ENCODE peak calls at places on chromosomes 2 and 18, in eight cellular contexts. I is activated T-cell treated with anti-CD3 and anti-CD28 coated beads, Interleukin-2, amount 50 U/mL, for 24 hours; G is kidney glomerular epithelial cell; W is astrocyte of the spinal cord; U is psoas muscle; V is amygdala; A is NCI-H2081; X is NCI-H1092. Z is an unnamed sample.

GRCh38 chr2:195613922-195614321 is 43.1 kb upstream of the SLC39A10 start:
- DNase-seq in I (no peak), G (peak), W (peak), U (no peak), V (no peak), A (no peak), X (no peak), Z (peak)

GRCh38 chr2:28271914-28272240 is 120.8 kb upstream of the FOSL2 start:
- DNase-seq in I (no peak), G (no peak), W (no peak), U (no peak), V (no peak), A (no peak), X (no peak), Z (no peak)

GRCh38 chr2:235300368-235301201 is 193.3 kb upstream of the AGAP1 start:
- DNase-seq in I (no peak), G (peak), W (peak), U (no peak), V (no peak), A (peak), X (peak), Z (peak)

GRCh38 chr2:30072250-30072842 is 74.5 kb upstream of the YPEL5 start:
- DNase-seq in I (peak), G (peak), W (peak), U (no peak), V (peak), A (peak), X (peak), Z (peak)

GRCh38 chr2:45882707-45883106 is 231.2 kb downstream of the PRKCE start:
- DNase-seq in I (no peak), G (no peak), W (peak), U (no peak), V (no peak), A (no peak), X (no peak), Z (no peak)

GRCh38 chr2:229578052-229578846 is 136.1 kb downstream of the DNER start:
- DNase-seq in I (no peak), G (no peak), W (no peak), U (no peak), V (no peak), A (no peak), X (no peak), Z (no peak)

GRCh38 chr2:33220533-33220932 is 255.9 kb upstream of the RASGRP3 start:
- DNase-seq in I (no peak), G (no peak), W (no peak), U (no peak), V (no peak), A (no peak), X (no peak), Z (no peak)

GRCh38 chr2:62931536-62931935 is 119.1 kb upstream of the OTX1 start:
- DNase-seq in I (no peak), G (no peak), W (no peak), U (no peak), V (no peak), A (no peak), X (no peak), Z (no peak)

GRCh38 chr2:106057206-106057605 is 136.9 kb downstream of the UXS1 start:
- DNase-seq in I (no peak), G (peak), W (no peak), U (no peak), V (no peak), A (no peak), X (no peak), Z (no peak)

GRCh38 chr2:24435391-24436316 is 55.4 kb upstream of the NCOA1 start:
- DNase-seq in I (no peak), G (no peak), W (peak), U (peak), V (no peak), A (peak), X (peak), Z (no peak)

GRCh38 chr2:191043438-191043837 is 29.5 kb upstream of the STAT1 start:
- DNase-seq in I (no peak), G (no peak), W (peak), U (no peak), V (no peak), A (no peak), X (no peak), Z (no peak)

GRCh38 chr2:96830064-96830562 is 13.7 kb downstream of the ANKRD23 start:
- DNase-seq in I (no peak), G (no peak), W (no peak), U (no peak), V (no peak), A (no peak), X (no peak), Z (no peak)

GRCh38 chr2:145386973-145387372 is 867.1 kb upstream of the ZEB2 start:
- DNase-seq in I (no peak), G (no peak), W (no peak), U (no peak), V (no peak), A (no peak), X (no peak), Z (no peak)

GRCh38 chr2:149732730-149733290 is 145.2 kb upstream of the MMADHC start:
- DNase-seq in I (no peak), G (no peak), W (no peak), U (no peak), V (no peak), A (no peak), X (no peak), Z (no peak)

GRCh38 chr2:84880645-84881521 is at the start of gene TRABD2A:
- DNase-seq in I (peak), G (no peak), W (no peak), U (peak), V (no peak), A (no peak), X (no peak), Z (no peak)

GRCh38 chr2:128301501-128301966 is 17.1 kb downstream of the HS6ST1 start:
- DNase-seq in I (no peak), G (peak), W (peak), U (peak), V (peak), A (no peak), X (no peak), Z (no peak)

GRCh38 chr2:205585451-205586045 is 96.8 kb upstream of the NRP2 start:
- DNase-seq in I (no peak), G (no peak), W (peak), U (no peak), V (no peak), A (peak), X (no peak), Z (no peak)

GRCh38 chr2:181970160-181970794 is 15.4 kb upstream of the PPP1R1C start:
- DNase-seq in I (no peak), G (no peak), W (no peak), U (no peak), V (no peak), A (no peak), X (no peak), Z (no peak)

GRCh38 chr2:120878970-120879369 is 143.3 kb downstream of the GLI2 start:
- DNase-seq in I (no peak), G (no peak), W (no peak), U (peak), V (no peak), A (no peak), X (no peak), Z (no peak)

GRCh38 chr2:10864888-10865551 is 46.7 kb upstream of the KCNF1 start:
- DNase-seq in I (no peak), G (no peak), W (no peak), U (no peak), V (no peak), A (no peak), X (no peak), Z (no peak)

GRCh38 chr2:46363535-46364170 is 66.4 kb downstream of the EPAS1 start:
- DNase-seq in I (no peak), G (no peak), W (peak), U (no peak), V (no peak), A (no peak), X (no peak), Z (no peak)

GRCh38 chr18:9901377-9901776 is 12.4 kb upstream of the VAPA start:
- DNase-seq in I (no peak), G (peak), W (no peak), U (no peak), V (no peak), A (peak), X (no peak), Z (no peak)

GRCh38 chr2:65920659-65921058 is 488.3 kb upstream of the SPRED2 start:
- DNase-seq in I (no peak), G (no peak), W (no peak), U (no peak), V (no peak), A (no peak), X (no peak), Z (no peak)

GRCh38 chr18:13388586-13389490 is 170.3 kb downstream of the LDLRAD4 start:
- DNase-seq in I (no peak), G (no peak), W (no peak), U (no peak), V (no peak), A (no peak), X (no peak), Z (no peak)

GRCh38 chr18:10936211-10937053 is 212.9 kb downstream of the PIEZO2 start:
- DNase-seq in I (no peak), G (peak), W (no peak), U (no peak), V (no peak), A (no peak), X (no peak), Z (no peak)

Z was measured in epithelial cell of proximal tubule.